ENCODE peak calls at places on chromosomes 3 and 15, in seven cellular contexts. N is hypothalamus, A is hippocampal formation, Q is non-pigmented ciliary epithelial cell, S is mucosa of gallbladder, R is fibroblast of the aortic adventitia, T is D341Med. I is an unnamed sample.

GRCh38 chr3:88713233-88713691 is 394.2 kb upstream of the EPHA3 start:
- DNase-seq in S (no peak), R (no peak), Q (peak; percentile 23), T (no peak), A (no peak), N (no peak), I (peak; percentile 10)

GRCh38 chr3:123395235-123395634 is 53.7 kb downstream of the ADCY5 start:
- DNase-seq in N (no peak), S (no peak), Q (no peak), T (no peak), R (no peak), A (no peak), I (no peak)

GRCh38 chr15:81334768-81335447 is 11.0 kb upstream of the STARD5 start:
- DNase-seq in A (no peak), R (peak; percentile 83), T (no peak), Q (no peak), S (no peak), N (no peak), I (no peak)

GRCh38 chr15:81050806-81051205 is 50.1 kb downstream of the TLNRD1 start:
- DNase-seq in A (no peak), N (no peak), S (no peak), Q (no peak), T (no peak), R (no peak), I (no peak)

GRCh38 chr3:151871639-151872468 is 1.6 kb upstream of the SUCNR1 start:
- DNase-seq in S (no peak), T (no peak), R (no peak), Q (no peak), N (no peak), A (no peak), I (no peak)

GRCh38 chr3:124976378-124976777 is 41.8 kb upstream of the MUC13 start:
- DNase-seq in R (no peak), T (no peak), Q (no peak), S (no peak), N (no peak), A (no peak), I (no peak)

GRCh38 chr15:91116379-91117067 is 16.5 kb downstream of the SV2B start:
- DNase-seq in T (no peak), N (no peak), Q (no peak), R (peak; percentile 21), A (no peak), S (no peak), I (no peak)

GRCh38 chr15:29672923-29673809 is 149.1 kb downstream of the TJP1 start:
- DNase-seq in A (no peak), Q (no peak), N (no peak), T (no peak), R (no peak), S (no peak), I (no peak)

GRCh38 chr3:120025520-120025919 is 68.7 kb downstream of the GSK3B start:
- DNase-seq in S (no peak), A (no peak), T (no peak), Q (no peak), N (no peak), R (no peak), I (peak; percentile 7)

GRCh38 chr3:96700322-96701315 is 113.8 kb upstream of the EPHA6 start:
- DNase-seq in R (no peak), Q (no peak), S (no peak), A (no peak), T (no peak), N (no peak), I (no peak)

GRCh38 chr15:99250494-99251435 is 516 bp upstream of the LRRC28 start:
- DNase-seq in N (peak; percentile 98), T (peak; percentile 99), R (peak; percentile 99), S (peak; percentile 99), A (peak; percentile 98), Q (peak; percentile 93), I (peak; percentile 88)

GRCh38 chr3:17459470-17459993 is 282.9 kb downstream of the TBC1D5 start:
- DNase-seq in R (no peak), S (no peak), T (no peak), N (no peak), Q (no peak), A (no peak), I (no peak)

GRCh38 chr3:99373088-99373875 is 265.1 kb upstream of the COL8A1 start:
- DNase-seq in S (no peak), A (no peak), R (peak; percentile 51), T (no peak), Q (no peak), N (no peak), I (no peak)

GRCh38 chr3:154666542-154666941 is 236.6 kb upstream of the GPR149 start:
- DNase-seq in A (no peak), T (no peak), Q (no peak), R (no peak), N (no peak), S (no peak), I (no peak)